ENCODE peak calls at places on chromosomes 2 and 18, in six cellular contexts. J is fibroblast of pulmonary artery, W is heart left ventricle, U is heart right ventricle, S is BE2C, B is retinal pigment epithelial cell. X is an unnamed sample.

GRCh38 chr18:11147371-11147860 is 2.0 kb downstream of the PIEZO2 start:
- DNase-seq in J (peak), W (no peak), U (no peak), S (no peak), B (no peak), X (no peak)

GRCh38 chr2:42854207-42854818 is 61.9 kb upstream of the HAAO start:
- DNase-seq in J (no peak), W (peak), U (peak), S (no peak), B (no peak), X (no peak)

GRCh38 chr2:222485367-222486211 is 61.2 kb downstream of the SGPP2 start:
- DNase-seq in J (no peak), W (no peak), U (no peak), S (no peak), B (no peak), X (no peak)

GRCh38 chr18:40159141-40160017 is 1795.7 kb upstream of the PIK3C3 start:
- DNase-seq in J (peak), W (no peak), U (no peak), S (no peak), B (peak), X (peak)

GRCh38 chr2:42844366-42844765 is 52.0 kb upstream of the HAAO start:
- DNase-seq in J (no peak), W (no peak), U (no peak), S (no peak), B (no peak), X (no peak)

GRCh38 chr2:98254504-98255059 is 91.7 kb upstream of the CNGA3 start:
- DNase-seq in J (no peak), W (no peak), U (no peak), S (no peak), B (no peak), X (no peak)

GRCh38 chr2:71748227-71748626 is 294.9 kb downstream of the DYSF start:
- DNase-seq in J (peak), W (peak), U (peak), S (no peak), B (no peak), X (no peak)

GRCh38 chr2:191571163-191571769 is 106.7 kb upstream of the NABP1 start:
- DNase-seq in J (peak), W (no peak), U (no peak), S (no peak), B (no peak), X (peak)

GRCh38 chr2:73225513-73226360 is 7.3 kb downstream of the PRADC1 start:
- DNase-seq in J (no peak), W (no peak), U (no peak), S (no peak), B (no peak), X (no peak)

GRCh38 chr18:51195602-51196115 is 1.8 kb downstream of the MEX3C start:
- DNase-seq in J (peak), W (no peak), U (peak), S (peak), B (peak), X (peak)

GRCh38 chr18:73881396-73881795 is 266.2 kb downstream of the FBXO15 start:
- DNase-seq in J (peak), W (no peak), U (no peak), S (no peak), B (no peak), X (no peak)

GRCh38 chr2:179233626-179234430 is 30.8 kb downstream of the SESTD1 start:
- DNase-seq in J (no peak), W (no peak), U (no peak), S (no peak), B (no peak), X (no peak)

GRCh38 chr18:44047585-44047984 is 633.1 kb upstream of the SETBP1 start:
- DNase-seq in J (peak), W (no peak), U (no peak), S (no peak), B (no peak), X (no peak)

GRCh38 chr18:2881490-2882195 is 34.8 kb downstream of the EMILIN2 start:
- DNase-seq in J (peak), W (peak), U (no peak), S (no peak), B (no peak), X (peak)

DNA sequence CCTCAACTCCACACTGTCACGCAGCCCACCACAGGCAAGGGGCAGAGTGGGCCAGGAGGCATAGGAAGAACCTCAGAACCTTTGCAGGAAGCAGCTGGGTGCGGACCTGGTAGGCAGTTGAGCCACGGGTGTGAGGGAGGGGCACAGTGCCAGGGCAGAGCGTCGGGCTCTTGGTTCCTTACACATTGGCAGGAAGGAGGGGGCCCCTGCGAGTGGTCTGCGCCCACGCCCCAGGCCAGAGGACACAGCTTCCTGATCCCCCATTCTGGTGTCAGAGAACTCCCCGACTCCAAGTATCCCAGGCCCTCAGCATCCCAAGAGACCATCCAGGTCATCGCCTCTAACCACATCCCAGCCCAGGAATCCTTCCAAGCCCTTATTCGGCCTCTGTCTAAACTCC is 61.5 kb downstream of the TNS1 start:
- DNase-seq in J (no peak), W (peak), U (peak), S (no peak), B (no peak), X (no peak)
- H3K4me3 ChIP-seq in J (peak), W (peak), U (peak), S (no peak), B (peak), X (no peak)

GRCh38 chr2:64617631-64618151 is 36.0 kb downstream of the SERTAD2 start:
- DNase-seq in J (no peak), W (no peak), U (no peak), S (no peak), B (no peak), X (no peak)

GRCh38 chr2:64615206-64615763 is 38.4 kb downstream of the SERTAD2 start:
- DNase-seq in J (no peak), W (no peak), U (no peak), S (no peak), B (no peak), X (no peak)

GRCh38 chr2:64612575-64613195 is 41.0 kb downstream of the SERTAD2 start:
- DNase-seq in J (no peak), W (no peak), U (no peak), S (no peak), B (no peak), X (no peak)

GRCh38 chr2:64613276-64613675 is 40.4 kb downstream of the SERTAD2 start:
- DNase-seq in J (peak), W (no peak), U (no peak), S (no peak), B (no peak), X (no peak)

GRCh38 chr2:64615844-64616536 is 37.7 kb downstream of the SERTAD2 start:
- DNase-seq in J (no peak), W (no peak), U (no peak), S (no peak), B (no peak), X (no peak)
- TF ChIP-seq CTCF in J (no peak), W (no peak), U (no peak), S (no peak), B (no peak), X (no peak)

GRCh38 chr2:224211821-224212220 is 172.7 kb upstream of the SERPINE2 start:
- DNase-seq in J (peak), W (no peak), U (no peak), S (no peak), B (no peak), X (no peak)
- H3K4me3 ChIP-seq in J (no peak), W (no peak), U (no peak), S (no peak), B (no peak), X (no peak)

GRCh38 chr18:31720867-31721266 is 36.5 kb upstream of the B4GALT6 start:
- DNase-seq in J (peak), W (no peak), U (no peak), S (no peak), B (no peak), X (no peak)

GRCh38 chr18:31723998-31724711 is 36.5 kb downstream of the SLC25A52 start:
- DNase-seq in J (peak), W (peak), U (peak), S (no peak), B (no peak), X (no peak)

GRCh38 chr18:31721596-31721995 is 37.2 kb upstream of the B4GALT6 start:
- DNase-seq in J (peak), W (no peak), U (no peak), S (no peak), B (no peak), X (no peak)

GRCh38 chr18:31723639-31723997 is 37.1 kb downstream of the SLC25A52 start:
- DNase-seq in J (no peak), W (no peak), U (no peak), S (no peak), B (no peak), X (no peak)

DNA sequence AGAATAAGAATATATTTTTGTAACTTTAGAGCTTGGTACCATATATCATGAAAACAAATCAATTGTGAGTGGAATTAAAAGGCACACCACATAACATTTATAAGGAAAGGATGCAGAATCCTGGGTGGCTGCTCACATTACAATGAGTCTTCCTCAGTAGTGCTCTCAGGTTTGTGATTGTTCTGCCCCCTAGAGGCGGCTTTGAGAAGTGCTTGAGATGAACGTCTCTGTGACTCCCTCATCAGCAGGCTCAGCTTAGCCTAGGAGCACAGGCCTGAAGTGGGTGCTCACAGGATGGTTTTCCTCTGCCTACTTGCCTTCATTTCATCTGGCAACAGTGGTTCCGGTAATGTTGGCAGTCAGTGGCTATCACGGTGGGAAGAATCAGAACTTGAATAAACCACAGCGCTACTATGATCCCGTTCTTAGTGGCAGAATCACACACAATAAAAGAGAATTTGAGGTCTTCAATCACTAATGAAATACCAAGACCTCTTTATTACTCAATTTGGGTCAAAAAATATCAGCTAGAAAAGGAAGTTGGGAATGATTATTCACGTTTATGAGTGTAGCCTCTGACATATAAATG is 38.1 kb upstream of the B4GALT6 start:
- DNase-seq in J (peak), W (no peak), U (peak), S (peak), B (no peak), X (peak)
- TF ChIP-seq CTCF in J (peak), W (peak), U (peak), S (peak), B (peak), X (peak)

DNA sequence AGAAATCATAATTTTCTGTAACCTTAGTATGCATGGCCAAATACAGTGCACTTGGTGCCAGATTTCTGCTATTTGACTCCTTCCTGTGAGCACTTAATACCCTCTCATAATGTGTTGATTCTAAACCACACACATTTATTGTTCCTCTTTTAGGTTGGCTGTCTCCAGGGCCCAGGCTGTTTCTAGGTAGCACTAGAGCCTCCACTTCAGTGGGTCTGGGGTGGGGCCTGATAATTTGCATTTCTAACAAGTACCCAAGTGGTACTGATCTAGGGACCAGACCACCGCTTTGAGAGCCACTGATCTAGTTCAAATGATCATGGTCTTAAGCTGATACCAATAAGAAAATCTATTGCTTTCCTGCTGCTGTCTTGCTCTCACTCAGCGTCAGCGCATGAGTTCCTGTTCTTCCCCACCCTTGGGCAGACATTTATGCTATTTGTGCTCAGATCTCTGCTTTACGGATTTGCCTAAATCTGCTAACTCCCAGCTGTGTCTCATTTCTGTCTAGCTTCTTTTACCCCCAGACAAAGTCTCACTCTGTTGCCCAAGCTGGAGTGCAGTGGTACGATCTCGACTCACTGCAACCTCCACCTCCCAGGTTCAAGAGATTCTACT is 7.4 kb downstream of the PTRHD1 start:
- DNase-seq in J (no peak), W (no peak), U (no peak), S (no peak), B (no peak), X (peak)
- H3K4me3 ChIP-seq in J (no peak), W (no peak), U (no peak), S (no peak), B (no peak), X (no peak)

GRCh38 chr2:118554616-118555015 is 292.8 kb downstream of the EN1 start:
- DNase-seq in J (peak), W (no peak), U (no peak), S (no peak), B (no peak), X (no peak)
- TF ChIP-seq CTCF in J (peak), W (no peak), U (no peak), S (peak), B (peak), X (no peak)

GRCh38 chr2:50346586-50347351 is 685.2 kb downstream of the NRXN1 start:
- DNase-seq in J (no peak), W (no peak), U (no peak), S (no peak), B (no peak), X (no peak)
- H3K4me3 ChIP-seq in J (no peak), W (no peak), U (no peak), S (peak), B (peak), X (no peak)

X was measured in GM12865.